ENCODE peak calls at places on chromosome 1, in eight cellular contexts. K is myocyte; A is CD8-positive, alpha-beta memory T cell; J is uterus; T is dorsolateral prefrontal cortex; R is A172; C is AG09319; S is thoracic aorta. M is an unnamed sample.

GRCh38 chr1:234963904-234964702 is 164.5 kb downstream of the TOMM20 start:
- DNase-seq in T (no peak), R (no peak), A (no peak), J (no peak), C (no peak), K (no peak), S (no peak), M (no peak)

GRCh38 chr1:216749219-216749618 is 26.0 kb upstream of the ESRRG start:
- DNase-seq in K (peak), A (no peak), T (no peak), R (no peak), J (no peak), C (no peak), S (no peak), M (no peak)

GRCh38 chr1:40868051-40868723 is 6.0 kb upstream of the CITED4 start:
- DNase-seq in J (no peak), A (no peak), T (no peak), C (no peak), R (peak), S (no peak), K (no peak), M (no peak)

GRCh38 chr1:110687244-110687643 is 12.5 kb upstream of the KCNA3 start:
- DNase-seq in J (no peak), T (no peak), C (no peak), R (peak), K (peak), A (no peak), S (no peak), M (no peak)

GRCh38 chr1:6634278-6635052 is 9.8 kb downstream of the THAP3 start:
- DNase-seq in T (peak), R (peak), J (peak), C (no peak), S (no peak), K (peak), A (peak), M (no peak)

GRCh38 chr1:161260939-161261858 is 2.7 kb downstream of the PCP4L1 start:
- DNase-seq in J (no peak), S (no peak), T (no peak), C (no peak), K (no peak), R (no peak), A (no peak), M (no peak)

GRCh38 chr1:66335859-66336640 is 197.9 kb upstream of the SGIP1 start:
- DNase-seq in J (no peak), S (peak), C (no peak), A (peak), R (no peak), K (peak), T (peak), M (peak)

GRCh38 chr1:45148209-45148608 is 58.2 kb downstream of the ZSWIM5 start:
- DNase-seq in A (no peak), T (no peak), C (no peak), J (no peak), K (no peak), S (no peak), R (no peak), M (no peak)

GRCh38 chr1:22696610-22697009 is 14.0 kb upstream of the EPHB2 start:
- DNase-seq in J (no peak), A (no peak), T (no peak), C (no peak), R (no peak), K (no peak), S (no peak), M (no peak)

GRCh38 chr1:40451238-40451585 is 936 bp downstream of the ZFP69B start:
- DNase-seq in K (no peak), A (no peak), S (no peak), R (no peak), T (no peak), J (no peak), C (no peak), M (no peak)

GRCh38 chr1:180358649-180359048 is 128.6 kb downstream of the LHX4 start:
- DNase-seq in T (peak), S (no peak), R (no peak), K (peak), C (no peak), A (no peak), J (no peak), M (no peak)

GRCh38 chr1:118151312-118151937 is 33.6 kb downstream of the SPAG17 start:
- DNase-seq in C (no peak), J (peak), T (peak), K (peak), R (peak), S (no peak), A (no peak), M (peak)

GRCh38 chr1:209621741-209622655 is 30.2 kb downstream of the LAMB3 start:
- DNase-seq in S (no peak), T (no peak), J (no peak), R (no peak), C (no peak), K (no peak), A (no peak), M (no peak)

GRCh38 chr1:31038360-31038759 is 27.2 kb downstream of the PUM1 start:
- DNase-seq in A (no peak), J (no peak), R (no peak), S (no peak), C (peak), K (no peak), T (no peak), M (no peak)

GRCh38 chr1:7558041-7558461 is 213.0 kb upstream of the VAMP3 start:
- DNase-seq in S (no peak), C (no peak), A (no peak), K (no peak), J (no peak), T (no peak), R (no peak), M (no peak)

GRCh38 chr1:12486401-12487005 is 131.5 kb downstream of the DHRS3 start:
- DNase-seq in C (no peak), J (peak), K (no peak), T (no peak), R (no peak), A (no peak), S (no peak), M (no peak)

GRCh38 chr1:65421341-65422174 is 1.1 kb downstream of the LEPR start:
- DNase-seq in R (no peak), T (no peak), J (no peak), K (no peak), A (no peak), C (no peak), S (no peak), M (peak)

GRCh38 chr1:162992945-162993344 is 76.2 kb upstream of the RGS4 start:
- DNase-seq in C (no peak), A (no peak), K (no peak), R (no peak), J (no peak), S (no peak), T (no peak), M (no peak)

GRCh38 chr1:232422098-232422497 is 207.8 kb downstream of the SIPA1L2 start:
- DNase-seq in C (no peak), R (peak), J (no peak), T (no peak), A (no peak), K (no peak), S (no peak), M (no peak)

GRCh38 chr1:212692774-212693644 is 6.6 kb downstream of the BATF3 start:
- DNase-seq in J (no peak), T (no peak), R (peak), C (no peak), K (no peak), A (no peak), S (no peak), M (no peak)

GRCh38 chr1:84598846-84599741 is 24.9 kb upstream of the CTBS start:
- DNase-seq in T (no peak), A (no peak), C (no peak), S (no peak), K (peak), J (no peak), R (peak), M (no peak)

GRCh38 chr1:214281902-214282695 is 1.1 kb downstream of the SMYD2 start:
- DNase-seq in R (peak), S (no peak), C (no peak), A (no peak), K (peak), T (peak), J (peak), M (peak)